ENCODE peak calls at places on chromosome 18, in eight cellular contexts. S is hepatocyte, O is OCI-LY7, C is HCT116, W is neural progenitor cell, H is PC-3, K is MM.1S, X is SK-N-SH. Q is an unnamed sample.

GRCh38 chr18:48208432-48208948 is 200.7 kb downstream of the ZBTB7C start:
- DNase-seq in H (no peak), S (no peak), K (no peak), O (no peak), C (no peak), W (no peak), X (no peak), Q (no peak)

GRCh38 chr18:4060427-4061281 is 394.5 kb downstream of the DLGAP1 start:
- DNase-seq in K (no peak), W (no peak), X (no peak), O (peak; percentile 31), S (no peak), H (no peak), C (no peak), Q (peak; percentile 27)

GRCh38 chr18:35122586-35123224 is 81.5 kb downstream of the MAPRE2 start:
- DNase-seq in O (no peak), C (no peak), H (no peak), S (peak; percentile 23), K (no peak), W (peak; percentile 66), X (peak; percentile 65), Q (peak; percentile 82)

GRCh38 chr18:48956378-48956777 is 5.6 kb upstream of the SMAD7 start:
- DNase-seq in W (no peak), O (no peak), C (no peak), K (no peak), X (no peak), H (no peak), S (no peak), Q (no peak)

GRCh38 chr18:22165049-22165602 is 4.3 kb upstream of the GATA6 start:
- DNase-seq in O (no peak), C (no peak), S (peak; percentile 21), K (no peak), X (peak; percentile 33), H (no peak), W (peak; percentile 69), Q (peak; percentile 63)

GRCh38 chr18:58861353-58861752 is 3.3 kb upstream of the ZNF532 start:
- DNase-seq in H (no peak), O (no peak), X (no peak), W (peak; percentile 45), S (no peak), K (no peak), C (no peak), Q (peak; percentile 68)

GRCh38 chr18:45342166-45342565 is 273.1 kb upstream of the SLC14A2 start:
- DNase-seq in W (no peak), X (no peak), O (no peak), C (no peak), S (no peak), K (no peak), H (no peak), Q (no peak)

GRCh38 chr18:48959921-48960920 is 9.5 kb upstream of the SMAD7 start:
- DNase-seq in K (no peak), C (no peak), S (peak; percentile 34), W (peak; percentile 78), H (no peak), X (no peak), O (no peak), Q (peak; percentile 95)

DNA sequence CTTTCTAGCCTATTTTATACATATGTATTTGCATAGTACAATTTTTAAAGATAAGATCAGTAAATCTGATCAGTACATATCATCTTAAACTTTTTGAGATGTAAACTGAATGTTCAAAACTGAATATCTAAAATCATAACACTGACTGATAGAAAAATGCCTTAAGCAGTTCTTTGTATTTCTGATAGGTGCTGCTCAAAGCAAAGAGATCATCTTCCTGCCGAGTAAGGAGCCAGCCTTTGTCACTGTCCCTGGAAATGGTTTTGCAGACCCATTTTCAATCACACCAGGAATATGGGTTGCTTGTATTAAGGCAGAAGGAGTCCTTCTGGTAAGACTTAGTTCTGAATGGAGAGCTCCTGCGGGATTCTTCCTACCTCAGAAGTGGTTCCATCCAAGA is 135.0 kb downstream of the LAMA3 start:
- DNase-seq in S (no peak), H (no peak), X (no peak), O (peak; percentile 17), K (no peak), W (no peak), C (no peak), Q (no peak)
- TF ChIP-seq CTCF in S (no peak), H (peak; percentile 16), X (peak; percentile 39), O (peak; percentile 62), K (no peak), W (no peak), C (no peak), Q (peak; percentile 15)

GRCh38 chr18:63213936-63214671 is 105.5 kb downstream of the BCL2 start:
- DNase-seq in S (no peak), O (no peak), X (no peak), C (no peak), H (no peak), K (no peak), W (no peak), Q (no peak)

GRCh38 chr18:63210531-63210930 is 109.0 kb downstream of the BCL2 start:
- DNase-seq in H (no peak), K (no peak), C (no peak), S (no peak), O (no peak), W (no peak), X (no peak), Q (no peak)

GRCh38 chr18:63216497-63216896 is 103.1 kb downstream of the BCL2 start:
- DNase-seq in H (no peak), X (no peak), O (no peak), C (no peak), K (no peak), W (no peak), S (no peak), Q (no peak)

GRCh38 chr18:63216911-63217311 is 102.7 kb downstream of the BCL2 start:
- DNase-seq in K (peak; percentile 66), W (no peak), S (no peak), O (no peak), X (no peak), C (no peak), H (peak; percentile 10), Q (no peak)

GRCh38 chr18:63213331-63213900 is 106.2 kb downstream of the BCL2 start:
- DNase-seq in O (no peak), H (no peak), K (no peak), W (no peak), S (no peak), C (no peak), X (no peak), Q (no peak)
- TF ChIP-seq EZH2phosphoT487 in O (no peak), H (no peak), K (no peak), W (no peak), S (no peak), C (no peak), X (no peak), Q (no peak)

DNA sequence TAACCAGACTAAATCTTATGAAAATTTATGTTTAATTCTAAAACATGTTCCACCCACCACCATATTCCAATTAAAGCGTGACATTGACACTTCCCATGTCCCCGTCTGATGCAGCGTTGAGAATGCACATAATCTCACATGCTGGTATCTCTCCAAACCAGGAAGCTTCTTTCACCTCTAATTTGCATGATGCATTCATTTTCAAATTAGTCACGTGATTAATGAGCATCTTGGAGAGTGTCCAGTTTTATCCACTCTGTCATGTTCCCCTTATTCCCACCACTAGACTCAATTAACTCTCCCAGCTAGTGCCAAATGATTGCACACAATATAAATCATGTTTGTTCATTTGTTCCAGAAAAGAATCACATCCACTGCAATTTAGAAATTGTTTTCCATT is 105.8 kb downstream of the RIT2 start:
- DNase-seq in K (no peak), X (no peak), C (no peak), W (no peak), O (no peak), H (no peak), S (no peak), Q (no peak)
- H3K4me2 ChIP-seq in K (no peak overlapping the region), X (no peak overlapping the region), C (no peak overlapping the region), W (no peak overlapping the region), O (no peak overlapping the region), H (no peak overlapping the region), S (no peak overlapping the region), Q (no peak overlapping the region)

DNA sequence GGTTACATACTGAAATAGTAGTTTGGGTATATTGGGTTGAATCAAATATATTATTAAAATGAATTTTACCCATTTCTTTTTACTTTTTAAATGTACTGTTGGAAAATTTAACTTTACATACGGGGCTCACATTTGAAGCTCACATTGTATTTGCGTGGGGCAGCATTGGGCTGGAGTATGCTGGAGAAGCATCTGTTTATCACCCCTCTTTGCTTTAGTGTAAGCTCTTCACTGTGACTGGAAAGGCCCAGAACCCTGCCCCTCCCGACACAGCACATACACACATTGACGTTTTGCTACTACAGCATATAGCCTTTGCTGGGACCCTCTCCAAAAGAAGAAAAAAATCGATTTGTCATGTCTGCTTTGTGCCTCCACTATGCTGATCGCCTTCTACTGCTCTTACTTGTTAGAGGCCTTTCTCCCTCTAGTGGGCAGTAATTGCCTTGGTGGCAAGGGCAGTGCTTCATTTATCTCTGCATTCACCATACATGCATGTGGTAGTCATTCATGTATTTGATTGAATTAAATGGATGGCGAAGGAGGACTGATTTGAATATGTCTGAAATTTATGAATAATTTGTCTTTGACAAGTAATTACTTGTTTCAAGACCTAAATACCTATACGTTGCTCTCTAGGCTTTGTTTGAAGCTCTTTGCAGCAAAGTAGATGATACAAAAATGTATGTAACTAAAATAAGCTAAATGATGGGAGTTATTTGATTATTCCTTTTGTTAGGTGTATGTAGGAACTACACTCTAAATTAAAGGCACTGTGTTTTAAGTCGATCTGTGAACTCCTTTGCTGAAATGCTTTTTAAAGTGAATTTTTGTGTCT is 37.4 kb downstream of the VAPA start:
- DNase-seq in K (peak; percentile 29), H (peak; percentile 61), O (peak; percentile 45), C (peak; percentile 55), S (peak; percentile 59), W (peak; percentile 73), X (peak; percentile 57), Q (peak; percentile 83)
- TF ChIP-seq CTCF in K (peak; percentile 52), H (peak; percentile 87), O (peak; percentile 71), C (peak; percentile 75), S (peak; percentile 61), W (peak; percentile 74), X (peak; percentile 78), Q (peak; percentile 83)